ENCODE peak calls at places on chromosomes 4 and X, in six cellular contexts. Q, B, X, Z, H and W are unnamed samples.

GRCh38 chr4:19054916-19055315 is 1033.4 kb upstream of the LCORL start:
- DNase-seq in H (no peak), B (no peak), Q (no peak), Z (no peak), X (no peak), W (no peak)

GRCh38 chrX:68889244-68889643 is 60.4 kb downstream of the EFNB1 start:
- DNase-seq in H (no peak), Q (no peak), B (no peak), Z (no peak), X (no peak), W (no peak)

GRCh38 chr4:84277923-84278322 is 221.2 kb downstream of the NKX6-1 start:
- DNase-seq in H (no peak), Q (no peak), B (no peak), Z (no peak), X (no peak), W (no peak)

GRCh38 chrX:48538641-48539344 is 721 bp upstream of the TBC1D25 start:
- DNase-seq in Q (no peak), B (no peak), Z (no peak), H (no peak), X (no peak), W (no peak)

GRCh38 chrX:71216446-71216845 is 6.6 kb upstream of the GJB1 start:
- DNase-seq in H (no peak), Z (no peak), Q (no peak), B (no peak), X (no peak), W (no peak)

GRCh38 chr4:47413515-47413914 is 50.0 kb downstream of the COMMD8 start:
- DNase-seq in B (no peak), H (no peak), X (no peak), Q (no peak), Z (no peak), W (no peak)

GRCh38 chr4:37434469-37434868 is 189.9 kb downstream of the NWD2 start:
- DNase-seq in Q (peak; percentile 43), H (peak; percentile 21), B (no peak), Z (peak; percentile 44), X (peak; percentile 30), W (peak; percentile 5)

GRCh38 chr4:36676139-36677050 is 395.0 kb downstream of the DTHD1 start:
- DNase-seq in Z (peak; percentile 8), B (no peak), H (peak; percentile 84), X (no peak), Q (peak; percentile 70), W (peak; percentile 0)

GRCh38 chrX:130174051-130174704 is 2.4 kb downstream of the RAB33A start:
- DNase-seq in X (peak; percentile 92), B (peak; percentile 76), Z (peak; percentile 75), Q (peak; percentile 29), H (peak; percentile 54), W (no peak)

GRCh38 chrX:73398185-73398914 is 48.5 kb upstream of the CDX4 start:
- DNase-seq in B (no peak), Z (no peak), H (no peak), X (no peak), Q (no peak), W (no peak)

GRCh38 chr4:113065629-113066028 is 16.2 kb downstream of the ANK2 start:
- DNase-seq in Z (no peak), H (no peak), Q (no peak), X (no peak), B (no peak), W (no peak)

GRCh38 chr4:76644831-76645485 is 209.9 kb downstream of the SHROOM3 start:
- DNase-seq in H (no peak), X (no peak), B (no peak), Q (no peak), Z (no peak), W (no peak)

GRCh38 chr4:87005690-87006461 is 71.1 kb downstream of the AFF1 start:
- DNase-seq in Z (no peak), H (no peak), X (no peak), Q (no peak), B (peak; percentile 59), W (peak; percentile 62)

GRCh38 chr4:181549789-181550188 is 693.4 kb upstream of the TENM3 start:
- DNase-seq in X (no peak), Z (no peak), Q (no peak), B (no peak), H (no peak), W (no peak)

GRCh38 chr4:181952478-181952877 is 290.7 kb upstream of the TENM3 start:
- DNase-seq in Z (peak; percentile 92), X (peak; percentile 93), Q (peak; percentile 93), B (no peak), H (peak; percentile 93), W (no peak)

GRCh38 chr4:7845493-7846124 is 94.1 kb downstream of the AFAP1 start:
- DNase-seq in Q (no peak), H (no peak), X (peak; percentile 44), B (no peak), Z (no peak), W (peak; percentile 63)

GRCh38 chr4:61182915-61183314 is 17.2 kb upstream of the ADGRL3 start:
- DNase-seq in X (no peak), Q (no peak), B (no peak), H (no peak), Z (no peak), W (no peak)

GRCh38 chr4:101271516-101271915 is 75.8 kb downstream of the PPP3CA start:
- DNase-seq in H (no peak), X (peak; percentile 7), Q (no peak), B (no peak), Z (peak; percentile 33), W (peak; percentile 11)